ENCODE peak calls at places on chromosomes 5 and 9, in nine cellular contexts. V, B, I, O, P, U, Y, Z and T are unnamed samples.

GRCh38 chr9:85344901-85345300 is 396.9 kb downstream of the AGTPBP1 start:
- DNase-seq in V (no peak), B (no peak), I (no peak), O (no peak), P (no peak), U (no peak), Y (no peak), Z (no peak), T (no peak)

GRCh38 chr5:119451561-119451960 is 736 bp upstream of the HSD17B4 start:
- DNase-seq in V (no peak), B (no peak), I (no peak), O (no peak), P (no peak), U (no peak), Y (no peak), Z (no peak), T (no peak)

GRCh38 chr5:38846379-38846967 is 661 bp downstream of the OSMR start:
- DNase-seq in V (peak; percentile 44), B (no peak), I (no peak), O (no peak), P (peak; percentile 25), U (no peak), Y (peak; percentile 37), Z (no peak), T (peak; percentile 43)

GRCh38 chr5:76982450-76982849 is 29.6 kb downstream of the CRHBP start:
- DNase-seq in V (no peak), B (no peak), I (no peak), O (no peak), P (no peak), U (no peak), Y (no peak), Z (no peak), T (no peak)

GRCh38 chr9:33290994-33291397 is 680 bp downstream of the NFX1 start:
- DNase-seq in V (no peak), B (no peak), I (peak; percentile 21), O (no peak), P (peak; percentile 91), U (no peak), Y (no peak), Z (no peak), T (peak; percentile 94)

GRCh38 chr5:113166710-113167366 is 190.2 kb downstream of the DCP2 start:
- DNase-seq in V (no peak), B (no peak), I (no peak), O (no peak), P (peak; percentile 89), U (no peak), Y (peak; percentile 31), Z (no peak), T (peak; percentile 66)

GRCh38 chr9:134224130-134224826 is 59.9 kb upstream of the RNU6ATAC start:
- DNase-seq in V (no peak), B (no peak), I (no peak), O (no peak), P (no peak), U (no peak), Y (no peak), Z (no peak), T (no peak)

GRCh38 chr5:31235381-31235780 is 41.9 kb downstream of the CDH6 start:
- DNase-seq in V (no peak), B (no peak), I (no peak), O (no peak), P (peak; percentile 49), U (no peak), Y (no peak), Z (no peak), T (no peak)

GRCh38 chr9:92517046-92517445 is 18.7 kb downstream of the ECM2 start:
- DNase-seq in V (no peak), B (no peak), I (no peak), O (no peak), P (no peak), U (no peak), Y (no peak), Z (no peak), T (no peak)

GRCh38 chr5:169631360-169631759 is 5.7 kb upstream of the DOCK2 start:
- DNase-seq in V (no peak), B (no peak), I (no peak), O (no peak), P (peak; percentile 65), U (no peak), Y (peak; percentile 91), Z (no peak), T (peak; percentile 85)

GRCh38 chr5:166354277-166354676 is 1937.2 kb upstream of the WWC1 start:
- DNase-seq in V (no peak), B (no peak), I (no peak), O (no peak), P (peak; percentile 0), U (no peak), Y (peak; percentile 53), Z (no peak), T (no peak)

GRCh38 chr9:18543406-18543965 is 69.5 kb downstream of the ADAMTSL1 start:
- DNase-seq in V (no peak), B (no peak), I (no peak), O (no peak), P (peak; percentile 76), U (no peak), Y (peak; percentile 85), Z (no peak), T (peak; percentile 96)

GRCh38 chr5:131521252-131521651 is 113.8 kb downstream of the RAPGEF6 start:
- DNase-seq in V (no peak), B (no peak), I (no peak), O (no peak), P (peak; percentile 90), U (no peak), Y (no peak), Z (no peak), T (peak; percentile 56)

GRCh38 chr5:171965740-171966139 is 40.7 kb downstream of the FBXW11 start:
- DNase-seq in V (no peak), B (peak; percentile 18), I (no peak), O (no peak), P (no peak), U (peak; percentile 55), Y (no peak), Z (no peak), T (no peak)

GRCh38 chr5:181204561-181205401 is at the start of gene TRIM7:
- DNase-seq in V (no peak), B (peak; percentile 23), I (no peak), O (no peak), P (peak; percentile 20), U (peak; percentile 49), Y (peak; percentile 34), Z (no peak), T (no peak)

GRCh38 chr9:112884086-112884485 is 6.6 kb downstream of the SLC46A2 start:
- DNase-seq in V (no peak), B (no peak), I (no peak), O (no peak), P (peak; percentile 50), U (no peak), Y (no peak), Z (no peak), T (peak; percentile 37)